ENCODE peak calls at places on chromosome 2, in eight cellular contexts. One of them, this sample, is unnamed.
A peak's percentile ranks its signal among the peaks of the same experiment; 100 is the strongest.

GRCh38 chr2:96493072-96493471 is 12.1 kb downstream of the NEURL3 start:
- DNase-seq in ELF-1: peak; percentile 85
- DNase-seq in kidney tubule cell: peak; percentile 99
- DNase-seq in HT1080: peak; percentile 1
- DNase-seq in DMS79 treated with DMSO at 0.1 percent for 48 hours: no peak
- DNase-seq in brain pericyte: no peak
- DNase-seq in thoracic aorta: no peak
- DNase-seq in SW 1271: no peak
- DNase-seq in this sample: no peak

GRCh38 chr2:39313575-39313974 is 69.8 kb upstream of the CDKL4 start:
- DNase-seq in ELF-1: no peak
- DNase-seq in kidney tubule cell: no peak
- DNase-seq in HT1080: peak; percentile 74
- DNase-seq in DMS79 treated with DMSO at 0.1 percent for 48 hours: no peak
- DNase-seq in brain pericyte: no peak
- DNase-seq in SW 1271: no peak
- DNase-seq in thoracic aorta: no peak
- DNase-seq in this sample: no peak

GRCh38 chr2:148814853-148815419 is 60.1 kb upstream of the KIF5C start:
- DNase-seq in thoracic aorta: no peak
- DNase-seq in brain pericyte: no peak
- DNase-seq in HT1080: peak; percentile 18
- DNase-seq in SW 1271: no peak
- DNase-seq in DMS79 treated with DMSO at 0.1 percent for 48 hours: no peak
- DNase-seq in ELF-1: no peak
- DNase-seq in kidney tubule cell: peak; percentile 10
- DNase-seq in this sample: no peak

GRCh38 chr2:191228861-191229260 is 16.3 kb upstream of the MYO1B start:
- DNase-seq in thoracic aorta: no peak
- DNase-seq in SW 1271: no peak
- DNase-seq in DMS79 treated with DMSO at 0.1 percent for 48 hours: no peak
- DNase-seq in HT1080: no peak
- DNase-seq in ELF-1: no peak
- DNase-seq in kidney tubule cell: no peak
- DNase-seq in brain pericyte: no peak
- DNase-seq in this sample: no peak

GRCh38 chr2:205868773-205869333 is 186.6 kb downstream of the NRP2 start:
- DNase-seq in DMS79 treated with DMSO at 0.1 percent for 48 hours: no peak
- DNase-seq in SW 1271: no peak
- DNase-seq in thoracic aorta: no peak
- DNase-seq in ELF-1: no peak
- DNase-seq in brain pericyte: no peak
- DNase-seq in HT1080: peak; percentile 88
- DNase-seq in kidney tubule cell: peak; percentile 85
- DNase-seq in this sample: no peak

GRCh38 chr2:180497621-180498152 is 482.7 kb upstream of the UBE2E3 start:
- DNase-seq in thoracic aorta: no peak
- DNase-seq in brain pericyte: no peak
- DNase-seq in ELF-1: no peak
- DNase-seq in SW 1271: no peak
- DNase-seq in DMS79 treated with DMSO at 0.1 percent for 48 hours: no peak
- DNase-seq in HT1080: no peak
- DNase-seq in kidney tubule cell: no peak
- DNase-seq in this sample: no peak

GRCh38 chr2:9384521-9384920 is 38.8 kb downstream of the ITGB1BP1 start:
- DNase-seq in HT1080: no peak
- DNase-seq in kidney tubule cell: no peak
- DNase-seq in thoracic aorta: no peak
- DNase-seq in brain pericyte: no peak
- DNase-seq in ELF-1: no peak
- DNase-seq in SW 1271: no peak
- DNase-seq in DMS79 treated with DMSO at 0.1 percent for 48 hours: no peak
- DNase-seq in this sample: no peak

GRCh38 chr2:35365859-35366258 is 989.7 kb upstream of the CRIM1 start:
- DNase-seq in HT1080: peak; percentile 56
- DNase-seq in SW 1271: peak; percentile 41
- DNase-seq in DMS79 treated with DMSO at 0.1 percent for 48 hours: no peak
- DNase-seq in thoracic aorta: no peak
- DNase-seq in brain pericyte: no peak
- DNase-seq in ELF-1: no peak
- DNase-seq in kidney tubule cell: peak; percentile 2
- DNase-seq in this sample: no peak

GRCh38 chr2:121007490-121007853 is 271.8 kb downstream of the GLI2 start:
- DNase-seq in kidney tubule cell: no peak
- DNase-seq in brain pericyte: no peak
- DNase-seq in thoracic aorta: no peak
- DNase-seq in SW 1271: no peak
- DNase-seq in ELF-1: no peak
- DNase-seq in HT1080: no peak
- DNase-seq in DMS79 treated with DMSO at 0.1 percent for 48 hours: no peak
- DNase-seq in this sample: no peak

GRCh38 chr2:238667008-238667407 is 180.9 kb upstream of the TWIST2 start:
- DNase-seq in brain pericyte: no peak
- DNase-seq in DMS79 treated with DMSO at 0.1 percent for 48 hours: no peak
- DNase-seq in SW 1271: no peak
- DNase-seq in kidney tubule cell: no peak
- DNase-seq in ELF-1: no peak
- DNase-seq in thoracic aorta: no peak
- DNase-seq in HT1080: no peak
- DNase-seq in this sample: no peak

GRCh38 chr2:190459881-190460280 is 51.7 kb downstream of the MFSD6 start:
- DNase-seq in SW 1271: no peak
- DNase-seq in HT1080: no peak
- DNase-seq in DMS79 treated with DMSO at 0.1 percent for 48 hours: no peak
- DNase-seq in kidney tubule cell: no peak
- DNase-seq in brain pericyte: no peak
- DNase-seq in thoracic aorta: no peak
- DNase-seq in ELF-1: no peak
- DNase-seq in this sample: no peak

GRCh38 chr2:71925268-71926097 is 222.2 kb downstream of the CYP26B1 start:
- DNase-seq in brain pericyte: no peak
- DNase-seq in kidney tubule cell: peak; percentile 31
- DNase-seq in DMS79 treated with DMSO at 0.1 percent for 48 hours: no peak
- DNase-seq in thoracic aorta: no peak
- DNase-seq in ELF-1: peak; percentile 84
- DNase-seq in SW 1271: no peak
- DNase-seq in HT1080: peak; percentile 40
- DNase-seq in this sample: no peak

This sample was measured in T-helper 1 cell.